ENCODE peak calls at places on chromosome 6, in eight cellular contexts. One of them, this sample, is unnamed.

GRCh38 chr6:141598487-141598886 is 534.2 kb upstream of the GJE1 start:
- DNase-seq in neural progenitor cell: no peak
- DNase-seq in EL: peak; percentile 39
- DNase-seq in epithelial cell of esophagus: peak; percentile 36
- DNase-seq in AG09309: no peak
- DNase-seq in stimulated activated CD4-positive, alpha-beta T cell treated with anti-CD3 and anti-CD28 coated beads, Interleukin-2, amount 100 ng/mL, for 24 hours: no peak
- DNase-seq in psoas muscle: no peak
- DNase-seq in activated T-helper 1 cell treated with anti-CD3 and anti-CD28 coated beads, Interleukin-12 subunit alpha, Interleukin-12 subunit beta, Interleukin-2, Interleukin-4 antibody, amounts not matched to agents 30 ng/mL and 10 ng/mL and 1 ng/mL, durations not matched to agents 14 hours and 24 hours and 36 hours: no peak
- DNase-seq in this sample: no peak

GRCh38 chr6:37766717-37767116 is 52.8 kb upstream of the ZFAND3 start:
- DNase-seq in neural progenitor cell: no peak
- DNase-seq in EL: no peak
- DNase-seq in epithelial cell of esophagus: no peak
- DNase-seq in AG09309: no peak
- DNase-seq in stimulated activated CD4-positive, alpha-beta T cell treated with anti-CD3 and anti-CD28 coated beads, Interleukin-2, amount 100 ng/mL, for 24 hours: no peak
- DNase-seq in psoas muscle: no peak
- DNase-seq in activated T-helper 1 cell treated with anti-CD3 and anti-CD28 coated beads, Interleukin-12 subunit alpha, Interleukin-12 subunit beta, Interleukin-2, Interleukin-4 antibody, amounts not matched to agents 30 ng/mL and 10 ng/mL and 1 ng/mL, durations not matched to agents 14 hours and 24 hours and 36 hours: no peak
- DNase-seq in this sample: no peak

GRCh38 chr6:4521070-4521469 is 255.1 kb upstream of the CDYL start:
- DNase-seq in neural progenitor cell: no peak
- DNase-seq in EL: no peak
- DNase-seq in epithelial cell of esophagus: no peak
- DNase-seq in AG09309: no peak
- DNase-seq in stimulated activated CD4-positive, alpha-beta T cell treated with anti-CD3 and anti-CD28 coated beads, Interleukin-2, amount 100 ng/mL, for 24 hours: no peak
- DNase-seq in psoas muscle: no peak
- DNase-seq in activated T-helper 1 cell treated with anti-CD3 and anti-CD28 coated beads, Interleukin-12 subunit alpha, Interleukin-12 subunit beta, Interleukin-2, Interleukin-4 antibody, amounts not matched to agents 30 ng/mL and 10 ng/mL and 1 ng/mL, durations not matched to agents 14 hours and 24 hours and 36 hours: no peak
- DNase-seq in this sample: no peak

GRCh38 chr6:72984981-72985665 is 240.2 kb downstream of the KHDC1L start:
- DNase-seq in neural progenitor cell: no peak
- DNase-seq in EL: no peak
- DNase-seq in epithelial cell of esophagus: no peak
- DNase-seq in AG09309: no peak
- DNase-seq in stimulated activated CD4-positive, alpha-beta T cell treated with anti-CD3 and anti-CD28 coated beads, Interleukin-2, amount 100 ng/mL, for 24 hours: no peak
- DNase-seq in psoas muscle: no peak
- DNase-seq in activated T-helper 1 cell treated with anti-CD3 and anti-CD28 coated beads, Interleukin-12 subunit alpha, Interleukin-12 subunit beta, Interleukin-2, Interleukin-4 antibody, amounts not matched to agents 30 ng/mL and 10 ng/mL and 1 ng/mL, durations not matched to agents 14 hours and 24 hours and 36 hours: no peak
- DNase-seq in this sample: no peak

GRCh38 chr6:70763754-70764153 is 96.1 kb downstream of the SMAP1 start:
- DNase-seq in neural progenitor cell: no peak
- DNase-seq in EL: peak; percentile 13
- DNase-seq in epithelial cell of esophagus: peak; percentile 73
- DNase-seq in AG09309: no peak
- DNase-seq in stimulated activated CD4-positive, alpha-beta T cell treated with anti-CD3 and anti-CD28 coated beads, Interleukin-2, amount 100 ng/mL, for 24 hours: no peak
- DNase-seq in psoas muscle: no peak
- DNase-seq in activated T-helper 1 cell treated with anti-CD3 and anti-CD28 coated beads, Interleukin-12 subunit alpha, Interleukin-12 subunit beta, Interleukin-2, Interleukin-4 antibody, amounts not matched to agents 30 ng/mL and 10 ng/mL and 1 ng/mL, durations not matched to agents 14 hours and 24 hours and 36 hours: no peak
- DNase-seq in this sample: no peak

GRCh38 chr6:6730831-6731230 is 142.3 kb downstream of the LY86 start:
- DNase-seq in neural progenitor cell: no peak
- DNase-seq in EL: peak; percentile 85
- DNase-seq in epithelial cell of esophagus: peak; percentile 87
- DNase-seq in AG09309: peak; percentile 88
- DNase-seq in stimulated activated CD4-positive, alpha-beta T cell treated with anti-CD3 and anti-CD28 coated beads, Interleukin-2, amount 100 ng/mL, for 24 hours: no peak
- DNase-seq in psoas muscle: peak; percentile 84
- DNase-seq in activated T-helper 1 cell treated with anti-CD3 and anti-CD28 coated beads, Interleukin-12 subunit alpha, Interleukin-12 subunit beta, Interleukin-2, Interleukin-4 antibody, amounts not matched to agents 30 ng/mL and 10 ng/mL and 1 ng/mL, durations not matched to agents 14 hours and 24 hours and 36 hours: no peak
- DNase-seq in this sample: no peak

GRCh38 chr6:142026471-142026870 is 106.3 kb upstream of the GJE1 start:
- DNase-seq in neural progenitor cell: no peak
- DNase-seq in EL: no peak
- DNase-seq in epithelial cell of esophagus: peak; percentile 86
- DNase-seq in AG09309: no peak
- DNase-seq in stimulated activated CD4-positive, alpha-beta T cell treated with anti-CD3 and anti-CD28 coated beads, Interleukin-2, amount 100 ng/mL, for 24 hours: no peak
- DNase-seq in psoas muscle: no peak
- DNase-seq in activated T-helper 1 cell treated with anti-CD3 and anti-CD28 coated beads, Interleukin-12 subunit alpha, Interleukin-12 subunit beta, Interleukin-2, Interleukin-4 antibody, amounts not matched to agents 30 ng/mL and 10 ng/mL and 1 ng/mL, durations not matched to agents 14 hours and 24 hours and 36 hours: no peak
- DNase-seq in this sample: no peak

GRCh38 chr6:156279306-156279969 is 497.7 kb upstream of the ARID1B start:
- DNase-seq in neural progenitor cell: no peak
- DNase-seq in EL: no peak
- DNase-seq in epithelial cell of esophagus: no peak
- DNase-seq in AG09309: no peak
- DNase-seq in stimulated activated CD4-positive, alpha-beta T cell treated with anti-CD3 and anti-CD28 coated beads, Interleukin-2, amount 100 ng/mL, for 24 hours: no peak
- DNase-seq in psoas muscle: no peak
- DNase-seq in activated T-helper 1 cell treated with anti-CD3 and anti-CD28 coated beads, Interleukin-12 subunit alpha, Interleukin-12 subunit beta, Interleukin-2, Interleukin-4 antibody, amounts not matched to agents 30 ng/mL and 10 ng/mL and 1 ng/mL, durations not matched to agents 14 hours and 24 hours and 36 hours: no peak
- DNase-seq in this sample: no peak

GRCh38 chr6:3651698-3652229 is 99.7 kb downstream of the PXDC1 start:
- DNase-seq in neural progenitor cell: no peak
- DNase-seq in EL: no peak
- DNase-seq in epithelial cell of esophagus: no peak
- DNase-seq in AG09309: no peak
- DNase-seq in stimulated activated CD4-positive, alpha-beta T cell treated with anti-CD3 and anti-CD28 coated beads, Interleukin-2, amount 100 ng/mL, for 24 hours: no peak
- DNase-seq in psoas muscle: no peak
- DNase-seq in activated T-helper 1 cell treated with anti-CD3 and anti-CD28 coated beads, Interleukin-12 subunit alpha, Interleukin-12 subunit beta, Interleukin-2, Interleukin-4 antibody, amounts not matched to agents 30 ng/mL and 10 ng/mL and 1 ng/mL, durations not matched to agents 14 hours and 24 hours and 36 hours: no peak
- DNase-seq in this sample: no peak

GRCh38 chr6:148657053-148657452 is 89.8 kb upstream of the UST start:
- DNase-seq in neural progenitor cell: no peak
- DNase-seq in EL: peak; percentile 43
- DNase-seq in epithelial cell of esophagus: peak; percentile 60
- DNase-seq in AG09309: peak; percentile 87
- DNase-seq in stimulated activated CD4-positive, alpha-beta T cell treated with anti-CD3 and anti-CD28 coated beads, Interleukin-2, amount 100 ng/mL, for 24 hours: no peak
- DNase-seq in psoas muscle: no peak
- DNase-seq in activated T-helper 1 cell treated with anti-CD3 and anti-CD28 coated beads, Interleukin-12 subunit alpha, Interleukin-12 subunit beta, Interleukin-2, Interleukin-4 antibody, amounts not matched to agents 30 ng/mL and 10 ng/mL and 1 ng/mL, durations not matched to agents 14 hours and 24 hours and 36 hours: no peak
- DNase-seq in this sample: no peak

GRCh38 chr6:158894192-158894591 is 75.0 kb upstream of the EZR start:
- DNase-seq in neural progenitor cell: peak; percentile 59
- DNase-seq in EL: peak; percentile 94
- DNase-seq in epithelial cell of esophagus: peak; percentile 88
- DNase-seq in AG09309: peak; percentile 53
- DNase-seq in stimulated activated CD4-positive, alpha-beta T cell treated with anti-CD3 and anti-CD28 coated beads, Interleukin-2, amount 100 ng/mL, for 24 hours: no peak
- DNase-seq in psoas muscle: no peak
- DNase-seq in activated T-helper 1 cell treated with anti-CD3 and anti-CD28 coated beads, Interleukin-12 subunit alpha, Interleukin-12 subunit beta, Interleukin-2, Interleukin-4 antibody, amounts not matched to agents 30 ng/mL and 10 ng/mL and 1 ng/mL, durations not matched to agents 14 hours and 24 hours and 36 hours: no peak
- DNase-seq in this sample: no peak